ENCODE peak calls at places on chromosomes 12 and 14, in eight cellular contexts. L is body of pancreas, C is GM12864, G is RWPE1, M is PC-3, N is AG10803, R is AG09309, Z is testis. X is an unnamed sample.
A peak's percentile ranks its signal among the peaks of the same experiment; 100 is the strongest.

GRCh38 chr12:1573960-1574862 is 20.2 kb downstream of the FBXL14 start:
- DNase-seq in L (no peak), N (no peak), M (no peak), G (no peak), R (no peak), C (no peak), Z (no peak), X (no peak)

GRCh38 chr14:26023967-26024366 is 573.9 kb downstream of the NOVA1 start:
- DNase-seq in M (no peak), C (no peak), G (no peak), Z (no peak), N (no peak), R (no peak), L (no peak), X (no peak)

GRCh38 chr12:131860472-131861260 is 32.5 kb downstream of the MMP17 start:
- DNase-seq in G (peak; percentile 69), L (peak; percentile 22), R (no peak), N (peak; percentile 86), Z (no peak), C (no peak), M (peak; percentile 95), X (peak; percentile 95)

GRCh38 chr12:101256271-101256670 is 23.6 kb upstream of the UTP20 start:
- DNase-seq in L (no peak), G (no peak), Z (no peak), M (no peak), R (no peak), N (peak; percentile 8), C (no peak), X (no peak)

GRCh38 chr12:126518596-126519200 is 1453.5 kb downstream of the AACS start:
- DNase-seq in N (no peak), L (no peak), M (no peak), Z (no peak), G (no peak), C (no peak), R (no peak), X (no peak)

GRCh38 chr14:70677324-70677723 is 35.6 kb downstream of the TTC9 start:
- DNase-seq in M (no peak), N (no peak), C (no peak), R (no peak), L (no peak), Z (no peak), G (no peak), X (no peak)

GRCh38 chr12:72133497-72134055 is 138.6 kb upstream of the TRHDE start:
- DNase-seq in R (no peak), N (no peak), M (peak; percentile 28), L (no peak), G (no peak), C (no peak), Z (no peak), X (no peak)

GRCh38 chr12:118140825-118141224 is 4.9 kb downstream of the PEBP1 start:
- DNase-seq in M (no peak), G (no peak), N (no peak), Z (no peak), R (no peak), L (no peak), C (no peak), X (no peak)

GRCh38 chr12:114955414-114956014 is 271.5 kb upstream of the TBX3 start:
- DNase-seq in R (no peak), Z (no peak), M (peak; percentile 20), L (no peak), C (no peak), N (no peak), G (no peak), X (no peak)

GRCh38 chr14:86575141-86575540 is 1045.2 kb downstream of the FLRT2 start:
- DNase-seq in G (no peak), N (peak; percentile 8), R (no peak), L (no peak), Z (no peak), M (no peak), C (no peak), X (no peak)

GRCh38 chr12:47986832-47987231 is 17.4 kb downstream of the COL2A1 start:
- DNase-seq in R (no peak), C (no peak), M (no peak), N (no peak), G (no peak), Z (no peak), L (no peak), X (no peak)

GRCh38 chr12:6684609-6685008 is 4.6 kb downstream of the ZNF384 start:
- DNase-seq in R (no peak), L (peak; percentile 31), Z (peak; percentile 40), M (peak; percentile 27), C (no peak), G (no peak), N (no peak), X (no peak)

GRCh38 chr12:75623631-75624118 is 112.3 kb upstream of the KRR1 start:
- DNase-seq in G (peak; percentile 78), R (no peak), L (no peak), N (peak; percentile 38), C (no peak), Z (no peak), M (peak; percentile 54), X (peak; percentile 69)

GRCh38 chr12:128726866-128727265 is 96.9 kb downstream of the SLC15A4 start:
- DNase-seq in R (no peak), N (no peak), C (no peak), Z (no peak), G (no peak), M (no peak), L (no peak), X (no peak)

GRCh38 chr12:123126294-123127144 is 24.4 kb downstream of the PITPNM2 start:
- DNase-seq in M (peak; percentile 97), N (peak; percentile 99), G (peak; percentile 92), C (no peak), L (peak; percentile 60), R (peak; percentile 97), Z (no peak), X (peak; percentile 91)

GRCh38 chr14:65599375-65599774 is 186.8 kb downstream of the FUT8 start:
- DNase-seq in Z (no peak), R (peak; percentile 3), C (no peak), L (no peak), N (peak; percentile 61), M (peak; percentile 47), G (no peak), X (no peak)

GRCh38 chr12:29286081-29286800 is 94.7 kb downstream of the ERGIC2 start:
- DNase-seq in G (no peak), C (no peak), L (no peak), M (no peak), Z (no peak), R (no peak), N (peak; percentile 51), X (no peak)

GRCh38 chr12:109858764-109859163 is 21.6 kb downstream of the GLTP start:
- DNase-seq in L (no peak), M (no peak), G (no peak), N (no peak), C (no peak), Z (no peak), R (no peak), X (no peak)

DNA sequence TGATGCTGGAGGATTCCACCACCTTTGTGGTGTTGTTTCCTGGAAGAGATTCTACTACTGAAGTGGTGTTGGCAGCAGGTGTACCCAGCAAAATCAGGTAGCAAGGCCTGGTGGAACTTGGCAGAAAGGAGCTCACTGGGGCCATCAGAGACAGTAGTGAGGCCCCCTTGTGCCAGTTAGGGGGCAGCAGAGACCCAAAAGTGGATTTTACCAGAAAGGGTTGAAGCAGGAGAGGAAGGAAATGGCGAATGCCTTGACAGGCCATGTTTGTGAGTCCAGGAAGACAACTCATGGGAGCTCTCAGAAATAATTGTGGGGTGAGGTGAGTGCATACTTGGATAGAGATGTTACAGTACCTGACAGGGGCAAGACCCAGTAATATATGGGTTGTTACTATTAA is 137.7 kb upstream of the FGD4 start:
- DNase-seq in Z (no peak), C (peak; percentile 31), R (no peak), M (no peak), L (no peak), G (no peak), N (no peak), X (no peak)
- TF ChIP-seq CTCF in Z (no peak), C (peak; percentile 39), R (peak; percentile 15), M (peak; percentile 20), L (no peak), G (no peak), N (peak; percentile 13), X (peak; percentile 39)

GRCh38 chr12:27233814-27234213 is 10.3 kb upstream of the STK38L start:
- DNase-seq in G (no peak), R (no peak), L (no peak), M (no peak), Z (no peak), C (no peak), N (no peak), X (no peak)
- TF ChIP-seq CTCF in G (no peak), R (no peak), L (no peak), M (peak; percentile 38), Z (no peak), C (peak; percentile 5), N (no peak), X (no peak)

DNA sequence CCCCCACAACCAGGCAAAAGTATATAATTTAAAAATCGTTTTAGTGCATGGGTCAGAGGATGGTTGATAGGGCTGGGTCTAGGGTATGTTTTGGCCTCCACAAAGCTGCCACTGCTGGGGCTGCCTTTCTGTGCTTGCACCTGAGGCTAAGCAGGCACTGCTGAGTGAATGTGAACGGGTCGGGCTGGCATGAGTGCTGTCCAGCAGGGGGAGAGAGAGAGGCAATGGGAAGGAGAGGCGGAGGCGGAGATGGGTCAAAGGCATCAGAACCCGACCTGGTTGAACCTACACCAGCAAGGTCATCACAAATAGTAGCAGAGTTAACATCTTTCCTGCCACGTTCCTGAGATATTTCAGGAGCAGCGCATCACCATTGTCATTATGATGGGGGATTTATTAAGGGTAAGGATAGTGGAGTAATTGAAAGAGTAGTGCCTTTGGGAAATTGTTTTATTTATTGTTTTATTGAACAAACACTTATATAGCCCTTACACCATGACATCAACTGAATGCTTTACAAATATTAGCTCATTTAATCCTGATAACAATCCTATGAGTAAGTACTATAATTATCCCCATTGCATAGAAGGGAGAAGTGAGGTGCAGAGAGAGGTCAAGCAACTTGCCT is 5.8 kb upstream of the NRXN3 start:
- DNase-seq in R (no peak), N (no peak), G (peak; percentile 26), M (peak; percentile 24), L (peak; percentile 31), Z (peak; percentile 65), C (no peak), X (no peak)
- TF ChIP-seq CTCF in R (no peak), N (no peak), G (no peak), M (peak; percentile 59), L (peak; percentile 36), Z (peak; percentile 44), C (peak; percentile 79), X (peak; percentile 63)

GRCh38 chr12:26523708-26524150 is 309.3 kb downstream of the ITPR2 start:
- DNase-seq in R (peak; percentile 93), C (no peak), M (no peak), Z (peak; percentile 88), G (peak; percentile 44), N (peak; percentile 95), L (peak; percentile 99), X (no peak)

GRCh38 chr12:26527702-26528101 is 305.3 kb downstream of the ITPR2 start:
- DNase-seq in N (no peak), L (no peak), C (no peak), R (no peak), Z (no peak), G (no peak), M (no peak), X (no peak)

GRCh38 chr12:26528943-26529342 is 304.1 kb downstream of the ITPR2 start:
- DNase-seq in G (no peak), N (no peak), R (no peak), C (no peak), L (no peak), M (no peak), Z (no peak), X (no peak)

GRCh38 chr12:26520869-26521268 is 312.1 kb downstream of the ITPR2 start:
- DNase-seq in N (no peak), L (no peak), M (no peak), R (no peak), C (no peak), G (no peak), Z (no peak), X (no peak)

GRCh38 chr12:26524862-26525465 is 308.0 kb downstream of the ITPR2 start:
- DNase-seq in Z (peak; percentile 51), M (peak; percentile 73), R (no peak), G (no peak), L (peak; percentile 9), N (no peak), C (no peak), X (no peak)
- TF ChIP-seq CTCF in Z (peak; percentile 62), M (peak; percentile 93), R (peak; percentile 58), G (no peak), L (peak; percentile 34), N (peak; percentile 50), C (peak; percentile 69), X (peak; percentile 74)

X was measured in PC-9.